ENCODE peak calls at places on chromosome 13, in five cellular contexts. W, R, H, N and S are unnamed samples.

GRCh38 chr13:48579167-48579918 is 46.5 kb upstream of the RCBTB2 start:
- DNase-seq in W (peak), R (no peak), H (no peak), N (no peak), S (no peak)

GRCh38 chr13:68714292-68714691 is 1393.3 kb upstream of the ATXN8OS start:
- DNase-seq in H (no peak), W (no peak), N (no peak), R (no peak), S (no peak)

GRCh38 chr13:95002126-95002525 is 289.8 kb upstream of the SOX21 start:
- DNase-seq in H (no peak), N (no peak), W (no peak), R (no peak), S (no peak)

GRCh38 chr13:38687246-38688229 is 661 bp downstream of the FREM2 start:
- DNase-seq in R (no peak), N (no peak), W (peak), H (no peak), S (peak)

GRCh38 chr13:40304391-40304790 is 362.1 kb downstream of the FOXO1 start:
- DNase-seq in N (no peak), W (no peak), H (no peak), R (no peak), S (no peak)

GRCh38 chr13:31824705-31825512 is 85.6 kb downstream of the RXFP2 start:
- DNase-seq in N (peak), R (no peak), W (peak), H (no peak), S (peak)

GRCh38 chr13:73397486-73398020 is 338.7 kb downstream of the KLF5 start:
- DNase-seq in H (no peak), W (no peak), N (no peak), R (no peak), S (no peak)

GRCh38 chr13:39326471-39326870 is 276.5 kb downstream of the LHFPL6 start:
- DNase-seq in N (no peak), R (no peak), W (no peak), H (no peak), S (peak)

GRCh38 chr13:93355094-93355493 is 128.5 kb downstream of the GPC6 start:
- DNase-seq in N (no peak), H (no peak), R (no peak), W (no peak), S (no peak)

GRCh38 chr13:37382156-37382555 is 216.4 kb downstream of the POSTN start:
- DNase-seq in N (no peak), R (no peak), H (no peak), W (no peak), S (no peak)

GRCh38 chr13:76516013-76516412 is 370.2 kb downstream of the KCTD12 start:
- DNase-seq in N (peak), R (no peak), H (no peak), W (no peak), S (peak)

GRCh38 chr13:51494151-51494550 is 41.3 kb upstream of the INTS6 start:
- DNase-seq in N (peak), R (no peak), W (no peak), H (no peak), S (peak)

GRCh38 chr13:40648040-40648439 is 18.4 kb downstream of the FOXO1 start:
- DNase-seq in R (no peak), W (no peak), N (no peak), H (no peak), S (no peak)

GRCh38 chr13:75076476-75076875 is 405.5 kb downstream of the TBC1D4 start:
- DNase-seq in W (no peak), R (no peak), H (no peak), N (peak), S (no peak)

GRCh38 chr13:27979765-27980279 is 8.7 kb downstream of the URAD start:
- DNase-seq in W (no peak), H (no peak), R (no peak), N (no peak), S (no peak)

GRCh38 chr13:78589206-78589605 is 14.1 kb downstream of the POU4F1 start:
- DNase-seq in W (no peak), N (peak), H (no peak), R (no peak), S (no peak)

GRCh38 chr13:33639640-33640080 is 178.3 kb upstream of the RFC3 start:
- DNase-seq in N (no peak), R (no peak), W (no peak), H (no peak), S (no peak)

GRCh38 chr13:40206241-40207109 is 460.0 kb downstream of the FOXO1 start:
- DNase-seq in W (no peak), R (no peak), N (peak), H (no peak), S (peak)

GRCh38 chr13:41694902-41695301 is 237.6 kb downstream of the RGCC start:
- DNase-seq in R (peak), W (peak), N (peak), H (peak), S (peak)
- H3K4me3 ChIP-seq in R (no peak), W (no peak), N (no peak), H (no peak), S (no peak)

GRCh38 chr13:98450012-98450411 is 126.9 kb downstream of the STK24 start:
- DNase-seq in H (no peak), W (no peak), N (no peak), R (no peak), S (no peak)

GRCh38 chr13:98447130-98447529 is 129.8 kb downstream of the STK24 start:
- DNase-seq in H (no peak), N (no peak), R (no peak), W (no peak), S (no peak)

GRCh38 chr13:98449273-98449672 is 127.6 kb downstream of the STK24 start:
- DNase-seq in N (no peak), H (no peak), W (no peak), R (no peak), S (no peak)

GRCh38 chr13:98447881-98448641 is 128.8 kb downstream of the STK24 start:
- DNase-seq in H (no peak), R (no peak), N (no peak), W (no peak), S (peak)

GRCh38 chr13:98448642-98448928 is 128.3 kb downstream of the STK24 start:
- DNase-seq in H (no peak), W (no peak), R (no peak), N (no peak), S (no peak)
- TF ChIP-seq CTCF in H (no peak), W (no peak), R (no peak), N (no peak), S (no peak)

GRCh38 chr13:106799731-106800335 is 231.9 kb upstream of the ARGLU1 start:
- DNase-seq in R (no peak), H (no peak), N (no peak), W (no peak), S (no peak)

GRCh38 chr13:106797081-106797640 is 229.2 kb upstream of the ARGLU1 start:
- DNase-seq in R (no peak), N (no peak), H (no peak), W (peak), S (no peak)

GRCh38 chr13:106794131-106794530 is 226.2 kb upstream of the ARGLU1 start:
- DNase-seq in R (no peak), W (no peak), N (no peak), H (no peak), S (no peak)

GRCh38 chr13:106796280-106797047 is 228.5 kb upstream of the ARGLU1 start:
- DNase-seq in N (no peak), W (peak), H (no peak), R (no peak), S (no peak)

DNA sequence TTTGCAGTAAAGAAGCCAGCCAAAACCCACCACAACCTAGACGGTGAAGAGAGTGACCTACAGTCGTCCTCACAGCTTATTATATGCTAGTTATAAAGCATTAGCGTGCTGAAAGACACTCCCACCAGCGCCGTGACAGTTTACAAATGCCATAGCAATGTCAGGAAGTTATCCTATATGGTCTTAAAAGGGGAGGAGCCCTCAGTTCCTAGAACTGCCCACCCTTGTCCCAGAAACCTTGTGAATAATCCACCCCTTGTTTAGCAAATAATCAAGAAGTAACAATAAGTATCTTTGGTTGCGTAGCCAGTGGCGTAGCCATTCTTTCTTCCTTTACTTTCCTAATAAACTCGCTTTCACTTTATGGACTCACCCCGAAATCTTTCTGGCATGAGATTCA is 227.9 kb upstream of the ARGLU1 start:
- DNase-seq in R (no peak), W (no peak), H (no peak), N (no peak), S (no peak)
- H3K4me3 ChIP-seq in R (peak), W (no peak), H (no peak), N (no peak), S (peak)

DNA sequence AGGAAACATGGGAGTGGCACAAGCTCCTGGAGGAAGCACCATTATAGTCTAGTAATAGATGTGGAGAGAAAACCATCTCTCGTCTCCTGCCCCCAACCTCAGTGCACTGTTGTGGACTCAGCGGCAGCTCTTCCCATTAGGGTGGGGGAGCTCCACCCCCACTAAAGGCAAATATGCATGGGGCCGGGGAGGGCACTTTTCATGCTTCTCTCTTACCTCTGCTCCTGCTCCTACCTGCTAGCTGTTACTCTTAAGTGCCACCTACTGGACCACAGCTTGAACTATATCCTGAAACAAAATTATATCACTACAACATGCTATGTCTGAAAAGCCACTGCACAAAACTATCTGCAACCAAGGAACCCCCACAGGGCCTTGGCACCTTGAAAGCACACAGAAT is 112.6 kb upstream of the DACH1 start:
- DNase-seq in H (no peak), W (no peak), R (no peak), N (no peak), S (no peak)
- TF ChIP-seq CTCF in H (no peak), W (peak), R (no peak), N (no peak), S (no peak)

GRCh38 chr13:113758651-113759524 is at the start of gene TMEM255B:
- DNase-seq in N (peak), H (peak), W (peak), R (peak), S (peak)

GRCh38 chr13:113759525-113760137 is 605 bp downstream of the TMEM255B start:
- DNase-seq in W (no peak), N (peak), R (peak), H (peak), S (peak)

GRCh38 chr13:113754242-113754641 is 4.8 kb upstream of the TMEM255B start:
- DNase-seq in W (no peak), N (no peak), R (no peak), H (no peak), S (no peak)

GRCh38 chr13:113754691-113755090 is 4.3 kb upstream of the TMEM255B start:
- DNase-seq in N (no peak), H (no peak), R (no peak), W (no peak), S (no peak)

GRCh38 chr13:113756441-113757097 is 2.5 kb upstream of the TMEM255B start:
- DNase-seq in N (no peak), W (no peak), R (no peak), H (no peak), S (no peak)
- H3K4me3 ChIP-seq in N (no peak), W (no peak), R (no peak), H (no peak), S (no peak)

DNA sequence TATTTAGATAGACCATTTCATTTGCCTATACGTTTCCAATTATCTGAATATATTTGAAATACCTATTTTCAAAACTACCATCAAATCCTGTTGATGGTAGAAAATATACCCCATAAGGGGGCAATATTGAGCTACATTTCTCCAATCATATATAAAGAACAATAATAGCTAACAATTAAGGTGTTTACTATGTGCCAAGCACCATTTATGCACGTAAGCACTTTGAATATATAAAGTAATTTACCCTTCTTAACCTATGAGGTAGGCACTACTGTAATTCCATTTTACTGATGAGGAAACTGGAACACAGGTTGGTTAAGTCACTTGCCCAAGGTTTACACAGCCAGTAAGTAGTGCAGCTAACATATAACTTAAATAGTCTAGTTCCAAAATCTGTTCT is 79.2 kb downstream of the UBL3 start:
- DNase-seq in W (no peak), N (peak), R (no peak), H (no peak), S (peak)
- TF ChIP-seq CTCF in W (peak), N (peak), R (peak), H (peak), S (no peak)

GRCh38 chr13:64928704-64929499 is 2301.2 kb downstream of the PCDH9 start:
- DNase-seq in R (no peak), N (peak), H (no peak), W (no peak), S (peak)

GRCh38 chr13:64924401-64924800 is 2305.7 kb downstream of the PCDH9 start:
- DNase-seq in W (no peak), N (no peak), H (no peak), R (no peak), S (no peak)

GRCh38 chr13:64930636-64931035 is 2299.5 kb downstream of the PCDH9 start:
- DNase-seq in R (no peak), H (no peak), N (no peak), W (no peak), S (no peak)

GRCh38 chr13:64925727-64926126 is 2304.4 kb downstream of the PCDH9 start:
- DNase-seq in W (no peak), H (no peak), R (no peak), N (no peak), S (no peak)

GRCh38 chr13:64925284-64925683 is 2304.9 kb downstream of the PCDH9 start:
- DNase-seq in W (no peak), H (no peak), N (peak), R (no peak), S (peak)
- H3K4me3 ChIP-seq in W (no peak), H (no peak), N (no peak), R (no peak), S (no peak)

DNA sequence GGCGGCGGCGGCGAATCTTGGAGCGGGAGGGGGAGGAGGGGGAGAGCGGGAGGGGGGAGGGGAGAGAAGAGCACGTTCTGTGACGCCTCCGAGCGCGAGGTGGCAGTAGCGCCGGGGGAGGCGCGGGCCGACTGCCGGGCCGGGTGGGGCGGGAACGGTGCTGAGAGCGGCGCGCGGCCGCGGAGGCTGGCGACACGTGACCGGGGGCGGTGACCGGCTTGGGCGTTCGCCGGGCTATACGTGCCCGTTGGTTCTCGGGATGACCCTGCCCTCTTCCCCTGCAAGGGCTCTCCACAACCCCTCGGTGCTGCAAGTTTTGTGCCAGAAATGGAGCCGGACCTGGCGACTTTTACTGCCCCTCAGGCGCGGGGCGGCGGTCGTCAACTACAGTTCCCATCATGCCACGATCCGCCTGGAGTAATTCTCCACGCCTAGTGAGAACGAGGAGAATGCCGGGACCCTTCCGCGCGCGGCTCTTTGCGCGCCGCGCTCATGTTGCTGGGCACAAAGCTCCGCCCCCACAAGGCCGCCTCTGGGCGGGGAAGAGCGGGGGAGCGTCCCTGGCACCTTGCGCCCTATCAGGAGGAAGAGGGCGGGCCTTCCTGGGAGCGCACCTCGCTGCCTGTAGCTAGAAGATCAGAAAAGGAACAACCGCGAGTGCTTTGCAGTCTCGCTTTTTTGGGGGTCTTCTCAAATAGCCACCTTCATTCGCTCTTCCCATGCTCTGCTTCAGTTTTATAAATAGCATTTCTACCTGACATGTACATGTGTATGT is at the start of gene KPNA3:
- DNase-seq in H (peak), N (peak), W (peak), R (peak), S (peak)
- TF ChIP-seq CTCF in H (peak), N (no peak), W (peak), R (no peak), S (no peak)